ENCODE peak calls at places on chromosomes 13 and 19, in six cellular contexts. F is astrocyte of the spinal cord, S is hypothalamus, U is uterus, V is GM04503, L is mammary epithelial cell. Y is an unnamed sample.

GRCh38 chr13:44474122-44474910 is 100.7 kb downstream of the SERP2 start:
- DNase-seq in F (peak), V (no peak), U (no peak), L (no peak), S (no peak), Y (no peak)

GRCh38 chr13:53191091-53191490 is 162.5 kb downstream of the OLFM4 start:
- DNase-seq in V (no peak), U (no peak), S (no peak), L (no peak), F (no peak), Y (no peak)

GRCh38 chr13:51832471-51833152 is 12.4 kb downstream of the TMEM272 start:
- DNase-seq in F (no peak), V (no peak), S (no peak), L (no peak), U (no peak), Y (no peak)

GRCh38 chr13:27500806-27501534 is 50.6 kb upstream of the MTIF3 start:
- DNase-seq in F (no peak), U (no peak), L (no peak), S (no peak), V (no peak), Y (no peak)

GRCh38 chr13:111976474-111977183 is 90.3 kb upstream of the SOX1 start:
- DNase-seq in V (no peak), F (no peak), S (no peak), U (no peak), L (no peak), Y (no peak)

GRCh38 chr13:79658333-79658975 is 177.5 kb downstream of the NDFIP2 start:
- DNase-seq in U (no peak), L (no peak), F (no peak), V (no peak), S (no peak), Y (no peak)

GRCh38 chr13:33560722-33561121 is 257.2 kb upstream of the RFC3 start:
- DNase-seq in U (no peak), F (no peak), V (no peak), S (no peak), L (no peak), Y (no peak)

GRCh38 chr13:114047358-114047881 is 73.5 kb upstream of the C13orf46 start:
- DNase-seq in V (no peak), U (peak), S (no peak), L (no peak), F (peak), Y (no peak)

GRCh38 chr13:60170414-60170813 is 6.7 kb upstream of the DIAPH3 start:
- DNase-seq in U (no peak), S (no peak), F (no peak), L (no peak), V (no peak), Y (no peak)

GRCh38 chr19:47230122-47230920 is 678 bp downstream of the BBC3 start:
- DNase-seq in L (peak), V (no peak), F (peak), U (peak), S (peak), Y (no peak)

GRCh38 chr13:102643656-102644055 is 46.9 kb downstream of the TPP2 start:
- DNase-seq in L (peak), S (no peak), F (no peak), V (no peak), U (no peak), Y (no peak)

GRCh38 chr19:48746738-48747575 is at the start of gene IZUMO1:
- DNase-seq in V (peak), F (peak), S (peak), U (peak), L (no peak), Y (peak)

GRCh38 chr19:1472227-1473055 is 6.6 kb downstream of the C19orf25 start:
- DNase-seq in U (no peak), V (no peak), F (no peak), L (no peak), S (no peak), Y (no peak)

GRCh38 chr13:112449545-112449930 is 73.4 kb downstream of the SPACA7 start:
- DNase-seq in S (no peak), F (no peak), V (no peak), L (no peak), U (no peak), Y (no peak)

GRCh38 chr13:100349594-100349993 is 239.0 kb downstream of the GGACT start:
- DNase-seq in V (no peak), S (no peak), L (no peak), U (no peak), F (no peak), Y (no peak)

GRCh38 chr19:31498781-31499180 is 149.5 kb upstream of the TSHZ3 start:
- DNase-seq in U (no peak), S (no peak), V (no peak), F (no peak), L (no peak), Y (no peak)

GRCh38 chr19:48961673-48962028 is 3.5 kb upstream of the FTL start:
- DNase-seq in S (no peak), L (no peak), F (no peak), V (no peak), U (no peak), Y (no peak)

GRCh38 chr13:114155320-114155719 is 22.9 kb upstream of the RASA3 start:
- DNase-seq in F (no peak), V (no peak), S (no peak), U (no peak), L (no peak), Y (no peak)

GRCh38 chr19:17001603-17002183 is 24.9 kb downstream of the CPAMD8 start:
- DNase-seq in V (no peak), F (no peak), S (no peak), U (no peak), L (no peak), Y (no peak)

GRCh38 chr19:40799558-40800338 is 757 bp downstream of the EGLN2 start:
- DNase-seq in U (peak), S (no peak), V (no peak), F (no peak), L (no peak), Y (no peak)